ENCODE peak calls at places on chromosomes 5 and 9, in nine cellular contexts. W, E, Y, K, J, O, C, P and H are unnamed samples.

GRCh38 chr9:132164604-132165362 is 2.9 kb downstream of the NTNG2 start:
- DNase-seq in K (no peak), P (no peak), J (no peak), E (no peak), W (peak; percentile 42), O (no peak), C (no peak), Y (no peak), H (no peak)

GRCh38 chr9:133460405-133461175 is 812 bp downstream of the CACFD1 start:
- DNase-seq in W (no peak), P (peak; percentile 73), C (peak; percentile 74), O (no peak), E (no peak), J (peak; percentile 70), K (peak; percentile 87), Y (peak; percentile 73), H (no peak)

GRCh38 chr9:17135578-17135904 is 701 bp downstream of the CNTLN start:
- DNase-seq in O (no peak), K (no peak), C (no peak), P (no peak), W (no peak), Y (no peak), J (no peak), E (no peak), H (no peak)

GRCh38 chr9:123364241-123364824 is 8.3 kb downstream of the CRB2 start:
- DNase-seq in Y (no peak), C (no peak), P (no peak), J (no peak), E (no peak), K (no peak), O (no peak), W (no peak), H (no peak)

GRCh38 chr9:130426883-130427282 is 17.9 kb upstream of the ASS1 start:
- DNase-seq in P (peak; percentile 36), E (no peak), O (no peak), W (peak; percentile 77), K (peak; percentile 60), Y (peak; percentile 70), J (no peak), C (no peak), H (peak; percentile 90)

GRCh38 chr9:35736201-35736633 is 3.8 kb downstream of the CREB3 start:
- DNase-seq in J (peak; percentile 88), P (peak; percentile 58), W (peak; percentile 74), C (peak; percentile 67), O (peak; percentile 82), E (peak; percentile 48), K (no peak), Y (peak; percentile 71), H (peak; percentile 67)

GRCh38 chr9:27632254-27632653 is 59.0 kb upstream of the C9orf72 start:
- DNase-seq in C (no peak), P (no peak), K (no peak), O (no peak), J (no peak), Y (no peak), W (no peak), E (no peak), H (no peak)

GRCh38 chr9:137604345-137605145 is 941 bp upstream of the ARRDC1 start:
- DNase-seq in O (no peak), K (no peak), J (no peak), P (no peak), E (no peak), W (no peak), Y (peak; percentile 67), C (no peak), H (no peak)

GRCh38 chr5:54251981-54252380 is 58.4 kb downstream of the ARL15 start:
- DNase-seq in J (no peak), Y (no peak), E (no peak), K (no peak), W (no peak), C (peak; percentile 46), O (no peak), P (peak; percentile 13), H (no peak)

GRCh38 chr9:38046669-38047300 is 22.2 kb downstream of the SHB start:
- DNase-seq in J (no peak), K (no peak), C (no peak), P (no peak), W (no peak), E (no peak), O (peak; percentile 64), Y (no peak), H (no peak)

GRCh38 chr5:157106668-157107461 is 2.0 kb downstream of the HAVCR2 start:
- DNase-seq in J (no peak), E (no peak), K (peak; percentile 70), O (peak; percentile 35), W (no peak), Y (peak; percentile 75), C (no peak), P (no peak), H (no peak)

GRCh38 chr5:892390-893136 is at the start of the genes BRD9 and TRIP13:
- DNase-seq in C (peak; percentile 90), Y (peak; percentile 89), E (peak; percentile 72), K (peak; percentile 87), P (peak; percentile 77), O (peak; percentile 80), J (peak; percentile 86), W (peak; percentile 93), H (peak; percentile 95)

GRCh38 chr5:73405691-73406090 is 42.9 kb downstream of the FOXD1 start:
- DNase-seq in W (no peak), K (no peak), C (no peak), P (no peak), O (no peak), E (no peak), J (no peak), Y (no peak), H (no peak)

GRCh38 chr9:8857330-8858249 is 1058.0 kb upstream of the DMAC1 start:
- DNase-seq in C (peak; percentile 31), Y (peak; percentile 81), O (peak; percentile 14), K (peak; percentile 55), W (peak; percentile 78), P (no peak), J (peak; percentile 66), E (no peak), H (peak; percentile 68)

GRCh38 chr9:9318959-9319505 is 1293.8 kb downstream of the PTPRD start:
- DNase-seq in W (no peak), E (no peak), C (no peak), O (no peak), K (no peak), J (no peak), P (no peak), Y (no peak), H (no peak)

GRCh38 chr5:133383580-133383939 is 228.8 kb downstream of the FSTL4 start:
- DNase-seq in Y (no peak), K (no peak), C (no peak), P (no peak), W (no peak), E (no peak), O (no peak), J (no peak), H (no peak)